ENCODE peak calls at places on chromosomes 13 and 19, in eight cellular contexts. G is retinal pigment epithelial cell; M is T-cell; O is ureter; K is anterior cingulate cortex; X is T1000; A is stimulated activated CD8-positive, alpha-beta memory T cell treated with anti-CD3 and anti-CD28 coated beads, Interleukin-15, amount 100 ng/mL, for 4 hours; U is left cardiac atrium. T is an unnamed sample.

GRCh38 chr13:94656766-94657165 is 55.1 kb downstream of the GPR180 start:
- DNase-seq in A (no peak), K (no peak), G (no peak), O (no peak), X (peak; percentile 6), U (no peak), M (no peak), T (no peak)

GRCh38 chr13:66794340-66795031 is 435.6 kb downstream of the PCDH9 start:
- DNase-seq in O (no peak), M (no peak), K (no peak), U (no peak), A (no peak), G (no peak), X (no peak), T (no peak)

GRCh38 chr13:71117920-71118319 is 749.1 kb downstream of the DACH1 start:
- DNase-seq in X (no peak), M (no peak), U (no peak), G (no peak), K (no peak), O (no peak), A (no peak), T (no peak)

GRCh38 chr13:48542581-48543341 is 9.9 kb upstream of the RCBTB2 start:
- DNase-seq in A (no peak), U (peak; percentile 45), K (no peak), O (peak; percentile 54), X (no peak), M (no peak), G (no peak), T (peak; percentile 92)

GRCh38 chr13:44726777-44727176 is 150.6 kb upstream of the TSC22D1 start:
- DNase-seq in G (no peak), K (no peak), U (no peak), M (no peak), O (no peak), A (no peak), X (no peak), T (no peak)

GRCh38 chr19:51188227-51188559 is 36.7 kb upstream of the CD33 start:
- DNase-seq in A (no peak), U (no peak), M (no peak), O (no peak), G (no peak), X (no peak), K (no peak), T (no peak)

GRCh38 chr13:105255472-105255871 is 1280.0 kb downstream of the EFNB2 start:
- DNase-seq in G (no peak), U (no peak), X (no peak), O (no peak), M (no peak), K (no peak), A (no peak), T (no peak)

GRCh38 chr19:54319049-54319448 is 6.1 kb upstream of the LILRA5 start:
- DNase-seq in A (no peak), M (no peak), U (no peak), O (no peak), X (no peak), K (no peak), G (no peak), T (no peak)

GRCh38 chr19:15234525-15235130 is 2.4 kb upstream of the EPHX3 start:
- DNase-seq in G (no peak), O (no peak), U (no peak), M (no peak), K (no peak), A (no peak), X (no peak), T (no peak)

GRCh38 chr19:43700368-43701015 is 15.4 kb upstream of the IRGC start:
- DNase-seq in X (peak; percentile 65), M (peak; percentile 10), U (peak; percentile 62), K (peak; percentile 13), O (peak; percentile 58), A (no peak), G (peak; percentile 52), T (no peak)

GRCh38 chr19:41595890-41596280 is 19.9 kb downstream of the CEACAM21 start:
- DNase-seq in O (no peak), G (no peak), U (no peak), M (no peak), K (no peak), A (no peak), X (no peak), T (no peak)

GRCh38 chr19:50790365-50790825 is at the start of gene ACP4:
- DNase-seq in O (no peak), G (no peak), U (no peak), X (no peak), A (no peak), K (no peak), M (no peak), T (no peak)

GRCh38 chr13:107205318-107206112 is 637.6 kb upstream of the ARGLU1 start:
- DNase-seq in G (no peak), M (peak; percentile 34), O (peak; percentile 66), K (peak; percentile 34), X (no peak), A (peak; percentile 3), U (peak; percentile 57), T (peak; percentile 45)

GRCh38 chr13:60509601-60510386 is 112.8 kb downstream of the TDRD3 start:
- DNase-seq in K (no peak), O (no peak), M (no peak), U (no peak), X (no peak), G (no peak), A (no peak), T (no peak)

GRCh38 chr13:101035119-101035620 is 360.6 kb upstream of the TMTC4 start:
- DNase-seq in A (no peak), U (no peak), K (no peak), M (no peak), O (no peak), X (no peak), G (no peak), T (no peak)

GRCh38 chr13:43303040-43303729 is 279.8 kb downstream of the DNAJC15 start:
- DNase-seq in U (peak; percentile 71), A (no peak), O (peak; percentile 71), M (no peak), X (no peak), G (peak; percentile 40), K (peak; percentile 32), T (peak; percentile 69)

GRCh38 chr13:30832845-30833332 is 73.2 kb upstream of the MEDAG start:
- DNase-seq in A (no peak), G (peak; percentile 81), K (no peak), X (peak; percentile 50), U (peak; percentile 53), M (no peak), O (peak; percentile 72), T (peak; percentile 97)

GRCh38 chr19:35959040-35959967 is 23.1 kb downstream of the LRFN3 start:
- DNase-seq in U (peak; percentile 40), M (peak; percentile 84), O (no peak), A (peak; percentile 88), K (no peak), G (no peak), X (no peak), T (peak; percentile 12)

GRCh38 chr13:113138792-113139551 is 16.4 kb downstream of the F10 start:
- DNase-seq in G (no peak), U (no peak), X (no peak), A (no peak), O (no peak), M (no peak), K (no peak), T (no peak)

GRCh38 chr13:73578251-73578875 is 519.6 kb downstream of the KLF5 start:
- DNase-seq in K (no peak), U (no peak), O (no peak), A (no peak), X (no peak), M (no peak), G (no peak), T (no peak)

GRCh38 chr19:11324079-11324661 is 15.3 kb downstream of the RAB3D start:
- DNase-seq in U (peak; percentile 82), K (peak; percentile 10), O (peak; percentile 91), X (peak; percentile 72), A (no peak), M (peak; percentile 55), G (peak; percentile 81), T (peak; percentile 92)

GRCh38 chr13:113939905-113940339 is 34.0 kb downstream of the C13orf46 start:
- DNase-seq in M (no peak), X (no peak), K (no peak), U (no peak), G (no peak), A (no peak), O (no peak), T (no peak)

GRCh38 chr13:69618838-69619237 is 488.8 kb upstream of the ATXN8OS start:
- DNase-seq in U (no peak), O (no peak), A (no peak), X (no peak), K (no peak), G (no peak), M (no peak), T (no peak)

GRCh38 chr19:4596033-4596904 is 36.8 kb upstream of the SEMA6B start:
- DNase-seq in U (no peak), X (no peak), M (no peak), K (no peak), A (no peak), G (no peak), O (no peak), T (no peak)

GRCh38 chr19:31254611-31255010 is 94.6 kb downstream of the TSHZ3 start:
- DNase-seq in A (no peak), G (no peak), X (no peak), K (no peak), U (no peak), M (no peak), O (no peak), T (peak; percentile 30)

GRCh38 chr13:102877285-102877684 is 31.5 kb downstream of the ERCC5 start:
- DNase-seq in O (no peak), X (no peak), A (no peak), G (no peak), M (no peak), U (no peak), K (no peak), T (no peak)

GRCh38 chr19:49712397-49712859 is 21.5 kb downstream of the CPT1C start:
- DNase-seq in M (no peak), O (peak; percentile 55), X (no peak), U (peak; percentile 59), G (no peak), A (no peak), K (no peak), T (no peak)

GRCh38 chr19:45440873-45441654 is 17.3 kb upstream of the ERCC1 start:
- DNase-seq in O (no peak), M (no peak), U (no peak), A (no peak), K (no peak), X (no peak), G (no peak), T (no peak)

GRCh38 chr19:18469245-18470107 is 31.5 kb upstream of the ISYNA1 start:
- DNase-seq in A (no peak), M (peak; percentile 56), K (peak; percentile 18), U (peak; percentile 65), X (peak; percentile 27), O (no peak), G (no peak), T (peak; percentile 42)

GRCh38 chr19:39515551-39516191 is 732 bp downstream of the SELENOV start:
- DNase-seq in A (no peak), M (no peak), K (no peak), X (no peak), U (no peak), G (no peak), O (no peak), T (peak; percentile 44)

GRCh38 chr19:7415163-7415856 is 66.6 kb downstream of the ARHGEF18 start:
- DNase-seq in M (no peak), G (peak; percentile 65), O (peak; percentile 52), K (no peak), A (no peak), U (no peak), X (no peak), T (peak; percentile 64)

GRCh38 chr19:13951043-13951442 is 1.3 kb upstream of the DCAF15 start:
- DNase-seq in A (no peak), O (no peak), X (no peak), M (no peak), K (no peak), U (no peak), G (no peak), T (no peak)